ENCODE peak calls at places on chromosome 22, in seven cellular contexts. One of them, this sample, is unnamed.

GRCh38 chr22:35349704-35350538 is 31.0 kb upstream of the HMOX1 start:
- DNase-seq in T-helper 1 cell: no peak
- DNase-seq in activated B cell treated with CpG ODN at 0.5 μM for 24 hours: no peak
- DNase-seq in activated T-cell treated with anti-CD3 and anti-CD28 coated beads for 24 hours: no peak
- DNase-seq in activated CD4-positive, alpha-beta T cell treated with anti-CD3 and anti-CD28 coated beads, Interleukin-2, amount 50 U/mL, for 24 hours: no peak
- DNase-seq in lower leg skin: no peak
- DNase-seq in lung microvascular endothelial cell: no peak
- DNase-seq in this sample: no peak

GRCh38 chr22:22810018-22810427 is 77.6 kb upstream of the IGLL5 start:
- DNase-seq in activated B cell treated with CpG ODN at 0.5 μM for 24 hours: peak
- DNase-seq in lung microvascular endothelial cell: peak
- DNase-seq in activated T-cell treated with anti-CD3 and anti-CD28 coated beads for 24 hours: no peak
- DNase-seq in activated CD4-positive, alpha-beta T cell treated with anti-CD3 and anti-CD28 coated beads, Interleukin-2, amount 50 U/mL, for 24 hours: peak
- DNase-seq in lower leg skin: no peak
- DNase-seq in T-helper 1 cell: peak
- DNase-seq in this sample: no peak

GRCh38 chr22:50302564-50302963 is 4.9 kb downstream of the PLXNB2 start:
- DNase-seq in T-helper 1 cell: no peak
- DNase-seq in activated B cell treated with CpG ODN at 0.5 μM for 24 hours: no peak
- DNase-seq in lower leg skin: no peak
- DNase-seq in lung microvascular endothelial cell: no peak
- DNase-seq in activated CD4-positive, alpha-beta T cell treated with anti-CD3 and anti-CD28 coated beads, Interleukin-2, amount 50 U/mL, for 24 hours: no peak
- DNase-seq in activated T-cell treated with anti-CD3 and anti-CD28 coated beads for 24 hours: no peak
- DNase-seq in this sample: no peak

GRCh38 chr22:28939394-28939793 is 56.0 kb downstream of the ZNRF3 start:
- DNase-seq in lower leg skin: no peak
- DNase-seq in T-helper 1 cell: no peak
- DNase-seq in activated B cell treated with CpG ODN at 0.5 μM for 24 hours: no peak
- DNase-seq in lung microvascular endothelial cell: no peak
- DNase-seq in activated T-cell treated with anti-CD3 and anti-CD28 coated beads for 24 hours: no peak
- DNase-seq in activated CD4-positive, alpha-beta T cell treated with anti-CD3 and anti-CD28 coated beads, Interleukin-2, amount 50 U/mL, for 24 hours: no peak
- DNase-seq in this sample: no peak

GRCh38 chr22:37930952-37931440 is 22.4 kb downstream of the C22orf23 start:
- DNase-seq in activated CD4-positive, alpha-beta T cell treated with anti-CD3 and anti-CD28 coated beads, Interleukin-2, amount 50 U/mL, for 24 hours: no peak
- DNase-seq in lung microvascular endothelial cell: peak
- DNase-seq in T-helper 1 cell: no peak
- DNase-seq in activated T-cell treated with anti-CD3 and anti-CD28 coated beads for 24 hours: no peak
- DNase-seq in activated B cell treated with CpG ODN at 0.5 μM for 24 hours: no peak
- DNase-seq in lower leg skin: no peak
- DNase-seq in this sample: no peak

GRCh38 chr22:39013923-39014722 is at the start of gene APOBEC3C:
- DNase-seq in T-helper 1 cell: peak
- DNase-seq in lower leg skin: peak
- DNase-seq in activated B cell treated with CpG ODN at 0.5 μM for 24 hours: peak
- DNase-seq in activated CD4-positive, alpha-beta T cell treated with anti-CD3 and anti-CD28 coated beads, Interleukin-2, amount 50 U/mL, for 24 hours: peak
- DNase-seq in activated T-cell treated with anti-CD3 and anti-CD28 coated beads for 24 hours: peak
- DNase-seq in lung microvascular endothelial cell: peak
- DNase-seq in this sample: peak

GRCh38 chr22:24109649-24110048 is 71.6 kb upstream of the SUSD2 start:
- DNase-seq in activated B cell treated with CpG ODN at 0.5 μM for 24 hours: no peak
- DNase-seq in activated T-cell treated with anti-CD3 and anti-CD28 coated beads for 24 hours: no peak
- DNase-seq in lung microvascular endothelial cell: no peak
- DNase-seq in activated CD4-positive, alpha-beta T cell treated with anti-CD3 and anti-CD28 coated beads, Interleukin-2, amount 50 U/mL, for 24 hours: no peak
- DNase-seq in T-helper 1 cell: no peak
- DNase-seq in lower leg skin: no peak
- DNase-seq in this sample: no peak

GRCh38 chr22:49229483-49230193 is 598.0 kb downstream of the BRD1 start:
- DNase-seq in T-helper 1 cell: no peak
- DNase-seq in activated T-cell treated with anti-CD3 and anti-CD28 coated beads for 24 hours: no peak
- DNase-seq in lower leg skin: no peak
- DNase-seq in lung microvascular endothelial cell: no peak
- DNase-seq in activated B cell treated with CpG ODN at 0.5 μM for 24 hours: no peak
- DNase-seq in activated CD4-positive, alpha-beta T cell treated with anti-CD3 and anti-CD28 coated beads, Interleukin-2, amount 50 U/mL, for 24 hours: no peak
- DNase-seq in this sample: no peak

GRCh38 chr22:44404341-44405020 is 91.7 kb upstream of the SHISAL1 start:
- DNase-seq in lung microvascular endothelial cell: no peak
- DNase-seq in activated B cell treated with CpG ODN at 0.5 μM for 24 hours: no peak
- DNase-seq in lower leg skin: no peak
- DNase-seq in T-helper 1 cell: no peak
- DNase-seq in activated CD4-positive, alpha-beta T cell treated with anti-CD3 and anti-CD28 coated beads, Interleukin-2, amount 50 U/mL, for 24 hours: no peak
- DNase-seq in activated T-cell treated with anti-CD3 and anti-CD28 coated beads for 24 hours: no peak
- DNase-seq in this sample: no peak

GRCh38 chr22:38941488-38941987 is 15.9 kb upstream of the APOBEC3A start:
- DNase-seq in lung microvascular endothelial cell: no peak
- DNase-seq in activated CD4-positive, alpha-beta T cell treated with anti-CD3 and anti-CD28 coated beads, Interleukin-2, amount 50 U/mL, for 24 hours: peak
- DNase-seq in activated T-cell treated with anti-CD3 and anti-CD28 coated beads for 24 hours: peak
- DNase-seq in lower leg skin: no peak
- DNase-seq in activated B cell treated with CpG ODN at 0.5 μM for 24 hours: peak
- DNase-seq in T-helper 1 cell: peak
- DNase-seq in this sample: peak

GRCh38 chr22:46829140-46829891 is 66.9 kb downstream of the TBC1D22A start:
- DNase-seq in T-helper 1 cell: no peak
- DNase-seq in lower leg skin: no peak
- DNase-seq in activated T-cell treated with anti-CD3 and anti-CD28 coated beads for 24 hours: no peak
- DNase-seq in lung microvascular endothelial cell: no peak
- DNase-seq in activated CD4-positive, alpha-beta T cell treated with anti-CD3 and anti-CD28 coated beads, Interleukin-2, amount 50 U/mL, for 24 hours: no peak
- DNase-seq in activated B cell treated with CpG ODN at 0.5 μM for 24 hours: no peak
- DNase-seq in this sample: no peak

GRCh38 chr22:37546436-37547248 is 13.6 kb upstream of the CDC42EP1 start:
- DNase-seq in activated T-cell treated with anti-CD3 and anti-CD28 coated beads for 24 hours: no peak
- DNase-seq in activated CD4-positive, alpha-beta T cell treated with anti-CD3 and anti-CD28 coated beads, Interleukin-2, amount 50 U/mL, for 24 hours: no peak
- DNase-seq in lower leg skin: no peak
- DNase-seq in activated B cell treated with CpG ODN at 0.5 μM for 24 hours: no peak
- DNase-seq in lung microvascular endothelial cell: peak
- DNase-seq in T-helper 1 cell: no peak
- DNase-seq in this sample: no peak

GRCh38 chr22:48743601-48744282 is 1083.9 kb downstream of the BRD1 start:
- DNase-seq in activated B cell treated with CpG ODN at 0.5 μM for 24 hours: no peak
- DNase-seq in T-helper 1 cell: no peak
- DNase-seq in activated T-cell treated with anti-CD3 and anti-CD28 coated beads for 24 hours: no peak
- DNase-seq in lung microvascular endothelial cell: no peak
- DNase-seq in activated CD4-positive, alpha-beta T cell treated with anti-CD3 and anti-CD28 coated beads, Interleukin-2, amount 50 U/mL, for 24 hours: no peak
- DNase-seq in lower leg skin: no peak
- DNase-seq in this sample: no peak

GRCh38 chr22:19430890-19431541 is 517 bp downstream of the HIRA start:
- DNase-seq in lower leg skin: no peak
- DNase-seq in activated CD4-positive, alpha-beta T cell treated with anti-CD3 and anti-CD28 coated beads, Interleukin-2, amount 50 U/mL, for 24 hours: no peak
- DNase-seq in T-helper 1 cell: peak
- DNase-seq in activated B cell treated with CpG ODN at 0.5 μM for 24 hours: peak
- DNase-seq in activated T-cell treated with anti-CD3 and anti-CD28 coated beads for 24 hours: no peak
- DNase-seq in lung microvascular endothelial cell: peak
- DNase-seq in this sample: peak

GRCh38 chr22:48501231-48501750 is 1326.4 kb downstream of the BRD1 start:
- DNase-seq in lower leg skin: no peak
- DNase-seq in activated T-cell treated with anti-CD3 and anti-CD28 coated beads for 24 hours: no peak
- DNase-seq in T-helper 1 cell: no peak
- DNase-seq in activated CD4-positive, alpha-beta T cell treated with anti-CD3 and anti-CD28 coated beads, Interleukin-2, amount 50 U/mL, for 24 hours: no peak
- DNase-seq in activated B cell treated with CpG ODN at 0.5 μM for 24 hours: no peak
- DNase-seq in lung microvascular endothelial cell: no peak
- DNase-seq in this sample: no peak

GRCh38 chr22:45516923-45517675 is 14.4 kb downstream of the FBLN1 start:
- DNase-seq in T-helper 1 cell: no peak
- DNase-seq in activated B cell treated with CpG ODN at 0.5 μM for 24 hours: no peak
- DNase-seq in activated T-cell treated with anti-CD3 and anti-CD28 coated beads for 24 hours: no peak
- DNase-seq in activated CD4-positive, alpha-beta T cell treated with anti-CD3 and anti-CD28 coated beads, Interleukin-2, amount 50 U/mL, for 24 hours: no peak
- DNase-seq in lung microvascular endothelial cell: no peak
- DNase-seq in lower leg skin: no peak
- DNase-seq in this sample: no peak

GRCh38 chr22:18067548-18068341 is 10.0 kb upstream of the PEX26 start:
- DNase-seq in activated B cell treated with CpG ODN at 0.5 μM for 24 hours: no peak
- DNase-seq in lower leg skin: no peak
- DNase-seq in activated T-cell treated with anti-CD3 and anti-CD28 coated beads for 24 hours: no peak
- DNase-seq in lung microvascular endothelial cell: no peak
- DNase-seq in activated CD4-positive, alpha-beta T cell treated with anti-CD3 and anti-CD28 coated beads, Interleukin-2, amount 50 U/mL, for 24 hours: no peak
- DNase-seq in T-helper 1 cell: no peak
- DNase-seq in this sample: no peak

GRCh38 chr22:48663297-48663696 is 1164.4 kb downstream of the BRD1 start:
- DNase-seq in activated CD4-positive, alpha-beta T cell treated with anti-CD3 and anti-CD28 coated beads, Interleukin-2, amount 50 U/mL, for 24 hours: no peak
- DNase-seq in activated T-cell treated with anti-CD3 and anti-CD28 coated beads for 24 hours: no peak
- DNase-seq in activated B cell treated with CpG ODN at 0.5 μM for 24 hours: no peak
- DNase-seq in lower leg skin: no peak
- DNase-seq in lung microvascular endothelial cell: no peak
- DNase-seq in T-helper 1 cell: no peak
- DNase-seq in this sample: no peak

GRCh38 chr22:47369431-47370015 is 607.1 kb downstream of the TBC1D22A start:
- DNase-seq in activated CD4-positive, alpha-beta T cell treated with anti-CD3 and anti-CD28 coated beads, Interleukin-2, amount 50 U/mL, for 24 hours: no peak
- DNase-seq in activated B cell treated with CpG ODN at 0.5 μM for 24 hours: no peak
- DNase-seq in lower leg skin: no peak
- DNase-seq in lung microvascular endothelial cell: no peak
- DNase-seq in T-helper 1 cell: no peak
- DNase-seq in activated T-cell treated with anti-CD3 and anti-CD28 coated beads for 24 hours: no peak
- DNase-seq in this sample: no peak

GRCh38 chr22:39230261-39231196 is 14.3 kb downstream of the PDGFB start:
- DNase-seq in lower leg skin: no peak
- DNase-seq in T-helper 1 cell: no peak
- DNase-seq in activated CD4-positive, alpha-beta T cell treated with anti-CD3 and anti-CD28 coated beads, Interleukin-2, amount 50 U/mL, for 24 hours: no peak
- DNase-seq in lung microvascular endothelial cell: peak
- DNase-seq in activated T-cell treated with anti-CD3 and anti-CD28 coated beads for 24 hours: no peak
- DNase-seq in activated B cell treated with CpG ODN at 0.5 μM for 24 hours: no peak
- DNase-seq in this sample: no peak

GRCh38 chr22:28142361-28142801 is 223.3 kb upstream of the PITPNB start:
- DNase-seq in lung microvascular endothelial cell: peak
- DNase-seq in activated CD4-positive, alpha-beta T cell treated with anti-CD3 and anti-CD28 coated beads, Interleukin-2, amount 50 U/mL, for 24 hours: no peak
- DNase-seq in activated T-cell treated with anti-CD3 and anti-CD28 coated beads for 24 hours: no peak
- DNase-seq in activated B cell treated with CpG ODN at 0.5 μM for 24 hours: no peak
- DNase-seq in lower leg skin: peak
- DNase-seq in T-helper 1 cell: no peak
- DNase-seq in this sample: no peak

GRCh38 chr22:26970809-26971394 is 313.5 kb downstream of the MIAT start:
- DNase-seq in activated T-cell treated with anti-CD3 and anti-CD28 coated beads for 24 hours: no peak
- DNase-seq in T-helper 1 cell: no peak
- DNase-seq in activated CD4-positive, alpha-beta T cell treated with anti-CD3 and anti-CD28 coated beads, Interleukin-2, amount 50 U/mL, for 24 hours: no peak
- DNase-seq in activated B cell treated with CpG ODN at 0.5 μM for 24 hours: no peak
- DNase-seq in lower leg skin: no peak
- DNase-seq in lung microvascular endothelial cell: no peak
- DNase-seq in this sample: no peak

GRCh38 chr22:40960137-40960536 is 9.0 kb downstream of the RBX1 start:
- DNase-seq in activated B cell treated with CpG ODN at 0.5 μM for 24 hours: no peak
- DNase-seq in lower leg skin: no peak
- DNase-seq in activated T-cell treated with anti-CD3 and anti-CD28 coated beads for 24 hours: no peak
- DNase-seq in activated CD4-positive, alpha-beta T cell treated with anti-CD3 and anti-CD28 coated beads, Interleukin-2, amount 50 U/mL, for 24 hours: no peak
- DNase-seq in lung microvascular endothelial cell: no peak
- DNase-seq in T-helper 1 cell: no peak
- DNase-seq in this sample: no peak

GRCh38 chr22:30127749-30128166 is 47.5 kb downstream of the HORMAD2 start:
- DNase-seq in activated T-cell treated with anti-CD3 and anti-CD28 coated beads for 24 hours: no peak
- DNase-seq in activated B cell treated with CpG ODN at 0.5 μM for 24 hours: no peak
- DNase-seq in lung microvascular endothelial cell: no peak
- DNase-seq in T-helper 1 cell: no peak
- DNase-seq in lower leg skin: no peak
- DNase-seq in activated CD4-positive, alpha-beta T cell treated with anti-CD3 and anti-CD28 coated beads, Interleukin-2, amount 50 U/mL, for 24 hours: no peak
- DNase-seq in this sample: no peak

GRCh38 chr22:49450521-49450920 is 377.2 kb downstream of the BRD1 start:
- DNase-seq in activated B cell treated with CpG ODN at 0.5 μM for 24 hours: no peak
- DNase-seq in lower leg skin: no peak
- DNase-seq in T-helper 1 cell: no peak
- DNase-seq in activated CD4-positive, alpha-beta T cell treated with anti-CD3 and anti-CD28 coated beads, Interleukin-2, amount 50 U/mL, for 24 hours: no peak
- DNase-seq in lung microvascular endothelial cell: no peak
- DNase-seq in activated T-cell treated with anti-CD3 and anti-CD28 coated beads for 24 hours: no peak
- DNase-seq in this sample: no peak

GRCh38 chr22:17152971-17153370 is 6.1 kb downstream of the HDHD5 start:
- DNase-seq in activated CD4-positive, alpha-beta T cell treated with anti-CD3 and anti-CD28 coated beads, Interleukin-2, amount 50 U/mL, for 24 hours: no peak
- DNase-seq in lower leg skin: no peak
- DNase-seq in activated T-cell treated with anti-CD3 and anti-CD28 coated beads for 24 hours: no peak
- DNase-seq in T-helper 1 cell: no peak
- DNase-seq in activated B cell treated with CpG ODN at 0.5 μM for 24 hours: no peak
- DNase-seq in lung microvascular endothelial cell: peak
- DNase-seq in this sample: no peak

GRCh38 chr22:49574861-49575702 is 252.6 kb downstream of the BRD1 start:
- DNase-seq in T-helper 1 cell: no peak
- DNase-seq in lung microvascular endothelial cell: no peak
- DNase-seq in lower leg skin: no peak
- DNase-seq in activated T-cell treated with anti-CD3 and anti-CD28 coated beads for 24 hours: no peak
- DNase-seq in activated B cell treated with CpG ODN at 0.5 μM for 24 hours: peak
- DNase-seq in activated CD4-positive, alpha-beta T cell treated with anti-CD3 and anti-CD28 coated beads, Interleukin-2, amount 50 U/mL, for 24 hours: no peak
- DNase-seq in this sample: no peak

GRCh38 chr22:50563410-50564160 is 866 bp upstream of the SYCE3 start:
- DNase-seq in activated B cell treated with CpG ODN at 0.5 μM for 24 hours: no peak
- DNase-seq in lung microvascular endothelial cell: no peak
- DNase-seq in lower leg skin: no peak
- DNase-seq in activated T-cell treated with anti-CD3 and anti-CD28 coated beads for 24 hours: no peak
- DNase-seq in activated CD4-positive, alpha-beta T cell treated with anti-CD3 and anti-CD28 coated beads, Interleukin-2, amount 50 U/mL, for 24 hours: no peak
- DNase-seq in T-helper 1 cell: no peak
- DNase-seq in this sample: no peak

GRCh38 chr22:35921777-35922176 is 106.8 kb downstream of the RBFOX2 start:
- DNase-seq in activated T-cell treated with anti-CD3 and anti-CD28 coated beads for 24 hours: peak
- DNase-seq in activated B cell treated with CpG ODN at 0.5 μM for 24 hours: no peak
- DNase-seq in T-helper 1 cell: peak
- DNase-seq in lower leg skin: peak
- DNase-seq in lung microvascular endothelial cell: peak
- DNase-seq in activated CD4-positive, alpha-beta T cell treated with anti-CD3 and anti-CD28 coated beads, Interleukin-2, amount 50 U/mL, for 24 hours: peak
- DNase-seq in this sample: peak